ENCODE peak calls at places on chromosomes 13 and 19, in ten cellular contexts. J is CD4-positive, alpha-beta T cell; L is fibroblast of pulmonary artery; F is GM12865; K is thoracic aorta; Z is HFFc6; I is dorsolateral prefrontal cortex; W is epithelial cell of esophagus; C is breast epithelium; Y is MM.1S. E is an unnamed sample.

GRCh38 chr13:23866420-23867026 is 22.7 kb downstream of the MIPEP start:
- DNase-seq in J (no peak), L (no peak), F (no peak), K (no peak), Z (no peak), I (no peak), W (no peak), C (no peak), Y (no peak), E (peak)

GRCh38 chr13:90272356-90272755 is 1075.1 kb upstream of the MIR17HG start:
- DNase-seq in J (no peak), L (peak), F (no peak), K (no peak), Z (peak), I (no peak), W (peak), C (no peak), Y (no peak), E (peak)

GRCh38 chr13:66578305-66578704 is 651.8 kb downstream of the PCDH9 start:
- DNase-seq in J (no peak), L (no peak), F (no peak), K (no peak), Z (no peak), I (no peak), W (peak), C (no peak), Y (no peak), E (no peak)

GRCh38 chr13:113907637-113908617 is 44.1 kb upstream of the GAS6 start:
- DNase-seq in J (no peak), L (peak), F (no peak), K (no peak), Z (peak), I (no peak), W (peak), C (peak), Y (peak), E (peak)

GRCh38 chr13:21095311-21095710 is 33.9 kb upstream of the LATS2 start:
- DNase-seq in J (no peak), L (no peak), F (no peak), K (no peak), Z (no peak), I (no peak), W (no peak), C (no peak), Y (no peak), E (no peak)

GRCh38 chr13:45411226-45411625 is 6.9 kb downstream of the SLC25A30 start:
- DNase-seq in J (no peak), L (no peak), F (no peak), K (no peak), Z (no peak), I (no peak), W (no peak), C (no peak), Y (no peak), E (no peak)

GRCh38 chr13:106373989-106374572 is 161.4 kb downstream of the EFNB2 start:
- DNase-seq in J (no peak), L (peak), F (peak), K (no peak), Z (no peak), I (no peak), W (peak), C (no peak), Y (no peak), E (peak)

GRCh38 chr13:96141032-96141431 is 51.1 kb downstream of the HS6ST3 start:
- DNase-seq in J (no peak), L (peak), F (peak), K (no peak), Z (no peak), I (no peak), W (peak), C (no peak), Y (peak), E (peak)

GRCh38 chr19:31312004-31312403 is 37.2 kb downstream of the TSHZ3 start:
- DNase-seq in J (no peak), L (peak), F (no peak), K (no peak), Z (peak), I (no peak), W (peak), C (no peak), Y (no peak), E (peak)

GRCh38 chr19:3108775-3109174 is 14.6 kb downstream of the GNA11 start:
- DNase-seq in J (peak), L (peak), F (peak), K (no peak), Z (peak), I (no peak), W (peak), C (no peak), Y (peak), E (peak)

GRCh38 chr19:3603121-3603841 is 3.4 kb downstream of the TBXA2R start:
- DNase-seq in J (no peak), L (no peak), F (no peak), K (no peak), Z (no peak), I (no peak), W (no peak), C (no peak), Y (no peak), E (no peak)

GRCh38 chr19:12779162-12779993 is 4.0 kb upstream of the HOOK2 start:
- DNase-seq in J (no peak), L (peak), F (peak), K (no peak), Z (no peak), I (no peak), W (no peak), C (no peak), Y (no peak), E (peak)

GRCh38 chr19:52898101-52898500 is 666 bp upstream of the ZNF320 start:
- DNase-seq in J (no peak), L (no peak), F (no peak), K (no peak), Z (no peak), I (no peak), W (no peak), C (no peak), Y (no peak), E (no peak)

GRCh38 chr19:8641908-8642547 is 11.6 kb downstream of the NFILZ start:
- DNase-seq in J (no peak), L (peak), F (peak), K (no peak), Z (peak), I (no peak), W (peak), C (no peak), Y (peak), E (peak)

GRCh38 chr13:43573361-43573740 is 213.4 kb downstream of the ENOX1 start:
- DNase-seq in J (no peak), L (peak), F (no peak), K (no peak), Z (peak), I (no peak), W (peak), C (no peak), Y (no peak), E (no peak)

GRCh38 chr19:36215276-36216171 is 618 bp downstream of the ZNF146 start:
- DNase-seq in J (no peak), L (peak), F (peak), K (no peak), Z (no peak), I (no peak), W (peak), C (no peak), Y (no peak), E (peak)

GRCh38 chr19:7933411-7933810 is 7.5 kb upstream of the CTXN1 start:
- DNase-seq in J (no peak), L (no peak), F (no peak), K (no peak), Z (no peak), I (no peak), W (no peak), C (no peak), Y (no peak), E (no peak)

GRCh38 chr13:37526710-37527446 is 71.7 kb downstream of the POSTN start:
- DNase-seq in J (no peak), L (peak), F (no peak), K (no peak), Z (no peak), I (no peak), W (no peak), C (no peak), Y (no peak), E (peak)

GRCh38 chr13:102090532-102090931 is 311.3 kb downstream of the FGF14 start:
- DNase-seq in J (no peak), L (no peak), F (no peak), K (no peak), Z (no peak), I (no peak), W (no peak), C (no peak), Y (no peak), E (no peak)

GRCh38 chr19:36207605-36208252 is 6.7 kb downstream of the ZNF565 start:
- DNase-seq in J (no peak), L (no peak), F (peak), K (no peak), Z (no peak), I (no peak), W (no peak), C (no peak), Y (no peak), E (no peak)

GRCh38 chr13:20869540-20869939 is 33.0 kb downstream of the XPO4 start:
- DNase-seq in J (no peak), L (peak), F (no peak), K (no peak), Z (no peak), I (no peak), W (no peak), C (no peak), Y (no peak), E (peak)

GRCh38 chr13:26656919-26657318 is 99.4 kb downstream of the WASF3 start:
- DNase-seq in J (no peak), L (peak), F (peak), K (no peak), Z (peak), I (no peak), W (peak), C (no peak), Y (no peak), E (peak)

GRCh38 chr19:40341601-40342482 is 6.4 kb downstream of the C19orf47 start:
- DNase-seq in J (no peak), L (no peak), F (no peak), K (peak), Z (no peak), I (no peak), W (peak), C (peak), Y (no peak), E (peak)

GRCh38 chr13:46668302-46668720 is 115.3 kb downstream of the LRCH1 start:
- DNase-seq in J (no peak), L (peak), F (peak), K (no peak), Z (peak), I (no peak), W (peak), C (no peak), Y (no peak), E (peak)

GRCh38 chr13:46665243-46665629 is 112.3 kb downstream of the LRCH1 start:
- DNase-seq in J (no peak), L (no peak), F (no peak), K (no peak), Z (no peak), I (no peak), W (no peak), C (no peak), Y (no peak), E (peak)

GRCh38 chr13:46665630-46666482 is 112.9 kb downstream of the LRCH1 start:
- DNase-seq in J (no peak), L (no peak), F (no peak), K (no peak), Z (no peak), I (no peak), W (peak), C (no peak), Y (no peak), E (no peak)

GRCh38 chr13:46667687-46668281 is 114.8 kb downstream of the LRCH1 start:
- DNase-seq in J (no peak), L (peak), F (peak), K (no peak), Z (no peak), I (no peak), W (no peak), C (no peak), Y (peak), E (peak)

GRCh38 chr13:46666727-46667456 is 113.9 kb downstream of the LRCH1 start:
- DNase-seq in J (no peak), L (no peak), F (peak), K (no peak), Z (no peak), I (no peak), W (no peak), C (no peak), Y (peak), E (no peak)
- TF ChIP-seq CTCF in J (no peak), L (no peak), F (no peak), K (no peak), Z (no peak), I (no peak), W (no peak), C (no peak), Y (no peak), E (peak)

GRCh38 chr13:75482820-75483079 is 781 bp upstream of the TBC1D4 start:
- DNase-seq in J (no peak), L (no peak), F (no peak), K (no peak), Z (no peak), I (no peak), W (no peak), C (no peak), Y (no peak), E (no peak)
- TF ChIP-seq CTCF in J (peak), L (no peak), F (no peak), K (no peak), Z (peak), I (no peak), W (no peak), C (no peak), Y (no peak), E (no peak)

GRCh38 chr19:33947565-33947964 is 150.9 kb downstream of the KCTD15 start:
- DNase-seq in J (no peak), L (peak), F (peak), K (no peak), Z (no peak), I (no peak), W (peak), C (no peak), Y (no peak), E (no peak)
- TF ChIP-seq CTCF in J (no peak), L (peak), F (peak), K (no peak), Z (peak), I (no peak), W (no peak), C (no peak), Y (peak), E (no peak)

GRCh38 chr19:15475611-15476010 is 3.7 kb downstream of the PGLYRP2 start:
- DNase-seq in J (no peak), L (no peak), F (no peak), K (no peak), Z (no peak), I (no peak), W (no peak), C (no peak), Y (no peak), E (no peak)

GRCh38 chr19:15476334-15476733 is 3.0 kb downstream of the PGLYRP2 start:
- DNase-seq in J (no peak), L (no peak), F (no peak), K (no peak), Z (no peak), I (no peak), W (no peak), C (no peak), Y (no peak), E (no peak)

GRCh38 chr19:15475169-15475568 is 4.1 kb downstream of the PGLYRP2 start:
- DNase-seq in J (no peak), L (no peak), F (no peak), K (no peak), Z (no peak), I (no peak), W (no peak), C (no peak), Y (no peak), E (no peak)

GRCh38 chr19:15479391-15480345 is at the start of gene PGLYRP2:
- DNase-seq in J (no peak), L (peak), F (no peak), K (no peak), Z (peak), I (no peak), W (peak), C (peak), Y (no peak), E (no peak)
- TF ChIP-seq CTCF in J (no peak), L (no peak), F (no peak), K (peak), Z (peak), I (peak), W (peak), C (peak), Y (no peak), E (peak)

E was measured in fibroblast of the aortic adventitia.